ENCODE peak calls at places on chromosomes 3 and 15, in four cellular contexts. W, D, M and P are unnamed samples.

GRCh38 chr15:25844542-25844941 is 18.6 kb downstream of the ATP10A start:
- DNase-seq in W (no peak), D (no peak), M (no peak), P (no peak)

GRCh38 chr15:63331456-63331855 is 50.2 kb downstream of the CA12 start:
- DNase-seq in W (no peak), D (no peak), M (no peak), P (no peak)

GRCh38 chr15:41462396-41462795 is 31.3 kb upstream of the ITPKA start:
- DNase-seq in W (no peak), D (no peak), M (no peak), P (no peak)

GRCh38 chr15:40332138-40332781 is 8.5 kb downstream of the CCDC9B start:
- DNase-seq in W (no peak), D (no peak), M (no peak), P (no peak)

GRCh38 chr3:145286937-145287336 is 874.0 kb downstream of the PLOD2 start:
- DNase-seq in W (no peak), D (no peak), M (no peak), P (no peak)

GRCh38 chr15:23420806-23421575 is 26.1 kb downstream of the GOLGA6L2 start:
- DNase-seq in W (no peak), D (no peak), M (no peak), P (no peak)

GRCh38 chr3:79211588-79212359 is 556.0 kb downstream of the ROBO1 start:
- DNase-seq in W (no peak), D (no peak), M (no peak), P (no peak)

GRCh38 chr3:194654443-194654842 is 17.5 kb downstream of the LSG1 start:
- DNase-seq in W (no peak), D (no peak), M (no peak), P (no peak)

GRCh38 chr3:102531686-102532085 is 96.9 kb downstream of the ZPLD1 start:
- DNase-seq in W (no peak), D (no peak), M (no peak), P (no peak)

GRCh38 chr3:35974872-35975271 is 335.5 kb downstream of the ARPP21 start:
- DNase-seq in W (no peak), D (no peak), M (no peak), P (no peak)

GRCh38 chr15:70778258-70779076 is 15.1 kb upstream of the UACA start:
- DNase-seq in W (no peak), D (no peak), M (no peak), P (no peak)

GRCh38 chr15:83685864-83686263 is 31.9 kb downstream of the ADAMTSL3 start:
- DNase-seq in W (peak), D (no peak), M (no peak), P (no peak)

GRCh38 chr15:29125382-29126207 is 144.0 kb downstream of the NSMCE3 start:
- DNase-seq in W (no peak), D (no peak), M (peak), P (no peak)

GRCh38 chr3:85185495-85185894 is 226.7 kb downstream of the CADM2 start:
- DNase-seq in W (no peak), D (no peak), M (no peak), P (no peak)

GRCh38 chr3:2303567-2303966 is 204.9 kb downstream of the CNTN4 start:
- DNase-seq in W (no peak), D (no peak), M (no peak), P (no peak)

GRCh38 chr3:123339302-123339701 is 109.6 kb downstream of the ADCY5 start:
- DNase-seq in W (no peak), D (no peak), M (peak), P (peak)
- H3K27ac ChIP-seq in W (no peak), D (no peak), M (no peak), P (no peak)

DNA sequence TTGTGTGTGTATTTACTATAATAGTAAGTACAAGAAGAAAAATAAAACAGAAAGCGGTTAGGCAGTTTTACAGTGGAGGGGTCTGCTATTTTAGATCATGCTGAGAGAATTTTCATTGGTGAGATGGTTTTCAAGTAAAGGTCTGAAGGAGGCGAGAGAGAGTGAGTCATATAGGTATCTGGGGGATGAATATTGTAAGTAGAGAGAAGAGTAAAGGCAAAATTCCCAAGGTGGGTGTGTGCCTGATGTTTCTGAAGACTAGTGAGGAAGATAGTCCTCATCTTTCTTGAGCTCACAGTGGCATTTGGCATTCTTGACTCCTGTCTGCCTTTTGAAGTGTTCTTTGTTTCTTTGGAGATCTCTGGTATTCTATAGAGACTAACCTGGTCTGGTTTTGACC is 38.6 kb downstream of the CRYBG3 start:
- DNase-seq in W (no peak), D (no peak), M (no peak), P (no peak)
- H3K27ac ChIP-seq in W (no peak), D (no peak), M (no peak), P (no peak)

GRCh38 chr15:89409184-89409992 is 74.8 kb upstream of the POLG start:
- DNase-seq in W (no peak), D (no peak), M (no peak), P (no peak)

GRCh38 chr15:89406218-89406716 is 71.6 kb upstream of the POLG start:
- DNase-seq in W (no peak), D (no peak), M (no peak), P (no peak)

GRCh38 chr15:89404023-89404422 is 69.4 kb upstream of the POLG start:
- DNase-seq in W (no peak), D (no peak), M (no peak), P (no peak)

GRCh38 chr15:89408512-89409183 is 74.0 kb upstream of the POLG start:
- DNase-seq in W (no peak), D (no peak), M (no peak), P (no peak)

DNA sequence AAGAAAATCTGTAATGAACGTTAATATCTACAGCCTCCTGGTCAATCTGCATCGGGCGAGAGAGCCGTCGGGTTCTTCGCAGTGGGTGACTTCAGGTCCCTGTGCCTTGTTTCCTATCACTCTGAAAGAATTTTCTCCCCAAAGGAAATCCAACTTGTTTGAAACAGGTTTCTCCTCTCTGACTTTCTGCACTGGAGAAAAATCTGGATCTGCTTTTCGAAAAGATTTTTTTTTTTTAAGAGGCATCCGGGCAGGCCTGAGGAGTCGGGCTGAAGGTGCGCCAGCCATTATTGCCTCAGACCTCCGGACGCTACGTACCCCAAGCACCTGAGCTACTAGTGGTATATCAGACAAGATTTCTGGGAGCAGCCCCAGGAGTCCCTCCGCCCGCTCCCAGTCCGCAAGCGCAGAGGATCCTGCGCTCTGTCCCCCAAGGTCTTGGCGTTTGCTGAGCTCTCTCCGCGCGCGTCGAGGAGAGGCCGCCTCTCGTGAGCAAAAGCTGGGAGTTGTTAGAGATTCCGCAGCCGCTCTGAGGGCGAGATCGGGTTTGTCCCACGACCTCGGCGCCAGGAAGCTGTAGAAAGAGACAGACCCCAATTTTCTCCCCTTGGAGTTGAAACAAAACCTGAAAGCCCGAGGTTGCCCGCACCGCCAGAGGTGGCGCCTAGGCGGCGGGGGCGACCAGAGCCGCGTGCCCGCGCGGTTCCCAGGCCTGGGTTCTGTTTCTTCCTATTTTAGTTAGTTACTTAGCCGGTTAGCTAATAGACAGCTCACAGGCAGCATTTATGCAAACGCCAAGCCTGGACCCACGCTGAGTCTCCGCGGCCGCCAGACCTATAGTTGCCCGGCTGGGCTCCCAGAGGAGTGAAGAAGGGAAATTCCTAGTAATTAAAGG is 72.4 kb upstream of the POLG start:
- DNase-seq in W (no peak), D (no peak), M (no peak), P (no peak)
- H3K27ac ChIP-seq in W (no peak), D (no peak), M (no peak), P (no peak)

GRCh38 chr3:69166446-69166845 is 44.1 kb upstream of the LMOD3 start:
- DNase-seq in W (no peak), D (no peak), M (no peak), P (no peak)

GRCh38 chr3:69174871-69175737 is 52.7 kb upstream of the LMOD3 start:
- DNase-seq in W (no peak), D (no peak), M (no peak), P (no peak)

GRCh38 chr3:69174435-69174834 is 52.0 kb upstream of the LMOD3 start:
- DNase-seq in W (no peak), D (no peak), M (no peak), P (no peak)

GRCh38 chr3:69172058-69172457 is 49.7 kb upstream of the LMOD3 start:
- DNase-seq in W (no peak), D (no peak), M (no peak), P (no peak)
- H3K27ac ChIP-seq in W (no peak), D (no peak), M (no peak), P (no peak)

GRCh38 chr15:82184355-82184754 is 78.2 kb downstream of the EFL1 start:
- DNase-seq in W (no peak), D (no peak), M (no peak), P (no peak)
- H3K27ac ChIP-seq in W (peak), D (no peak), M (no peak), P (peak)

DNA sequence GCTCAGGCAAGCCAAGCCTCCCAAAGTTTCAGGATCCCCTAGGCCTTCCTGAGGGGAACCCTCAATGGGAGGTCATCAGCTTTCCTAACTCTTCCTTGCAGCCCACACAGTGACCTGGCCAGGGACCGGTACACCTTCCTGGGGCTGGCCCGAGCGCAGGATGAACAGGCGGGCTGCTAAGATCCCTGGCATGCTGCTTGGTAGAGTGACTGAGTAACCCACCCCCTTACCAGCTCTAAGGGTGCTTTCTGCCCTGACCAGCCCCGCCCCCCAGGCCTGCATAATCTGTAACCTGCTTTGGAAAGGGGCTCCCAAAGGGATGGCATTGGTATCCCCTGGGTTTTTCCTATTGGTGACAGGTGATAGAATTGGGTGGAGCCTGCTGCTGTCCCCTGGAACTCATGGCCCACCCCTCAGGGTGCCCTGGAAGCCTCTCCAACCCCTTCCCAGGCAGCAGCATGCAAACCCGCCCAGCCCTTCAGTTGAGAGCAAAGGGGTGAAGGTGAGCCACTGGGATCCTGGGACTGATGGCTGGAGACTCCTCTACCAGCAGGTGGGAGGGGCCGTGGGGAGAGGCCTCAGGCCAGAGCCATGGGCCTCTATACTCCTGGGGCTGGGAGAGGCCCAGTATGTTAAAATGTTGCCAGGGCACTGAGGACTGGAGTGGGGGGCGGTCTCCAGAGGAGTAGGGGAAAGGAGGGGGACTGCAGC is 11.0 kb upstream of the KIF7 start:
- DNase-seq in W (no peak), D (no peak), M (no peak), P (no peak)
- H3K27ac ChIP-seq in W (peak), D (peak), M (no peak), P (peak)

GRCh38 chr3:157073810-157074209 is 86.1 kb downstream of the CCNL1 start:
- DNase-seq in W (no peak), D (no peak), M (no peak), P (no peak)
- H3K27ac ChIP-seq in W (no peak), D (no peak), M (no peak), P (no peak)